ENCODE peak calls at places on chromosomes 7 and 10, in four cellular contexts. G is OCI-LY7, X is lower leg skin, W is Panc1. P is an unnamed sample.

GRCh38 chr10:110616493-110617033 is 27.6 kb upstream of the RBM20 start:
- DNase-seq in W (no peak), G (no peak), X (no peak), P (no peak)

GRCh38 chr7:70530191-70530590 is 601.8 kb upstream of the GALNT17 start:
- DNase-seq in W (no peak), X (no peak), G (no peak), P (no peak)

GRCh38 chr10:30502266-30503058 is 68.5 kb downstream of the MAP3K8 start:
- DNase-seq in G (peak; percentile 59), X (peak; percentile 43), W (no peak), P (peak; percentile 48)

GRCh38 chr7:157433628-157434027 is 96.8 kb downstream of the DNAJB6 start:
- DNase-seq in W (no peak), G (no peak), X (no peak), P (no peak)

GRCh38 chr10:86178401-86179142 is 188.0 kb downstream of the GRID1 start:
- DNase-seq in G (peak; percentile 7), W (no peak), X (no peak), P (no peak)

GRCh38 chr7:101200862-101201599 is at the start of gene MOGAT3:
- DNase-seq in W (no peak), X (no peak), G (no peak), P (no peak)

GRCh38 chr7:118195837-118196474 is 12.0 kb downstream of the LSM8 start:
- DNase-seq in X (no peak), G (peak; percentile 75), W (no peak), P (peak; percentile 80)

GRCh38 chr7:74028321-74028812 is 394 bp downstream of the ELN start:
- DNase-seq in X (no peak), W (no peak), G (no peak), P (no peak)

GRCh38 chr10:43140414-43140813 is 2.2 kb downstream of the CSGALNACT2 start:
- DNase-seq in X (no peak), W (peak; percentile 91), G (peak; percentile 51), P (peak; percentile 89)

GRCh38 chr10:131345691-131346090 is 34.2 kb upstream of the TCERG1L start:
- DNase-seq in W (no peak), X (no peak), G (no peak), P (no peak)

GRCh38 chr10:974038-974784 is 14.0 kb upstream of the GTPBP4 start:
- DNase-seq in G (no peak), W (no peak), X (no peak), P (no peak)

GRCh38 chr10:3102721-3103410 is 35.5 kb downstream of the PFKP start:
- DNase-seq in G (no peak), X (no peak), W (no peak), P (no peak)

GRCh38 chr10:114397651-114398145 is 6.6 kb downstream of the AFAP1L2 start:
- DNase-seq in G (no peak), W (no peak), X (no peak), P (no peak)

GRCh38 chr10:61181832-61182231 is 237.8 kb upstream of the RHOBTB1 start:
- DNase-seq in X (no peak), W (no peak), G (no peak), P (no peak)

GRCh38 chr7:18535811-18536413 is 40.4 kb downstream of the HDAC9 start:
- DNase-seq in W (no peak), G (peak; percentile 49), X (no peak), P (no peak)

GRCh38 chr10:15704581-15704968 is 15.1 kb downstream of the ITGA8 start:
- DNase-seq in G (no peak), X (no peak), W (no peak), P (peak; percentile 69)

GRCh38 chr7:101167645-101168411 is 2.5 kb upstream of the VGF start:
- DNase-seq in X (no peak), G (no peak), W (no peak), P (no peak)

GRCh38 chr7:3218561-3219225 is 82.4 kb upstream of the SDK1 start:
- DNase-seq in X (no peak), G (no peak), W (no peak), P (no peak)

GRCh38 chr10:95279042-95279820 is 11.6 kb downstream of the PDLIM1 start:
- DNase-seq in X (no peak), W (no peak), G (no peak), P (peak; percentile 65)

GRCh38 chr7:18896343-18896975 is 221.0 kb downstream of the TWIST1 start:
- DNase-seq in X (no peak), W (no peak), G (no peak), P (no peak)

GRCh38 chr10:35460852-35461460 is 124.6 kb downstream of the CCNY start:
- DNase-seq in G (no peak), X (no peak), W (no peak), P (no peak)

GRCh38 chr10:112958275-112958995 is 8.4 kb downstream of the TCF7L2 start:
- DNase-seq in W (no peak), X (no peak), G (no peak), P (peak; percentile 88)

GRCh38 chr7:111853231-111853990 is 291.1 kb upstream of the IMMP2L start:
- DNase-seq in X (no peak), W (no peak), G (no peak), P (no peak)

GRCh38 chr7:105982388-105982787 is 19.3 kb downstream of the CDHR3 start:
- DNase-seq in X (no peak), G (no peak), W (no peak), P (no peak)

GRCh38 chr7:27254625-27255024 is 12.0 kb downstream of the EVX1 start:
- DNase-seq in X (no peak), G (no peak), W (no peak), P (no peak)

GRCh38 chr10:75297021-75297599 is 61.4 kb upstream of the COMTD1 start:
- DNase-seq in W (no peak), X (no peak), G (no peak), P (no peak)

GRCh38 chr10:129864082-129864481 is 100.0 kb downstream of the EBF3 start:
- DNase-seq in X (no peak), W (no peak), G (no peak), P (no peak)

GRCh38 chr10:129865413-129865812 is 98.7 kb downstream of the EBF3 start:
- DNase-seq in X (no peak), G (no peak), W (no peak), P (no peak)

GRCh38 chr10:129865960-129866359 is 98.1 kb downstream of the EBF3 start:
- DNase-seq in X (no peak), W (no peak), G (no peak), P (no peak)

GRCh38 chr10:129863231-129863663 is 100.8 kb downstream of the EBF3 start:
- DNase-seq in X (no peak), W (no peak), G (no peak), P (no peak)

GRCh38 chr10:129864601-129865126 is 99.4 kb downstream of the EBF3 start:
- DNase-seq in X (no peak), W (no peak), G (no peak), P (peak; percentile 41)
- H3K4me3 ChIP-seq in X (no peak overlapping the region), W (no peak overlapping the region), G (no peak overlapping the region), P (no peak overlapping the region)

GRCh38 chr10:130255777-130256176 is 119.6 kb downstream of the GLRX3 start:
- DNase-seq in X (no peak), W (no peak), G (no peak), P (no peak)

GRCh38 chr10:130250127-130250526 is 113.9 kb downstream of the GLRX3 start:
- DNase-seq in X (no peak), G (no peak), W (no peak), P (no peak)

GRCh38 chr10:130257897-130258296 is 121.7 kb downstream of the GLRX3 start:
- DNase-seq in X (no peak), G (no peak), W (no peak), P (no peak)

GRCh38 chr10:130251766-130252165 is 115.6 kb downstream of the GLRX3 start:
- DNase-seq in G (no peak), X (no peak), W (no peak), P (no peak)

GRCh38 chr10:130254168-130255061 is 118.2 kb downstream of the GLRX3 start:
- DNase-seq in X (no peak), W (no peak), G (no peak), P (no peak)
- TF ChIP-seq CTCF in X (no peak), W (peak; percentile 78), G (peak; percentile 26), P (no peak)

GRCh38 chr10:96374004-96374403 is 15.2 kb upstream of the OPALIN start:
- DNase-seq in G (no peak), W (no peak), X (no peak), P (no peak)

GRCh38 chr10:96374985-96375830 is 16.4 kb upstream of the OPALIN start:
- DNase-seq in X (peak; percentile 82), G (peak; percentile 88), W (peak; percentile 89), P (peak; percentile 80)

GRCh38 chr10:96377816-96378294 is 19.1 kb upstream of the OPALIN start:
- DNase-seq in X (peak; percentile 37), G (peak; percentile 16), W (no peak), P (no peak)

GRCh38 chr10:96376483-96376882 is 17.7 kb upstream of the OPALIN start:
- DNase-seq in G (no peak), X (no peak), W (no peak), P (no peak)

GRCh38 chr10:96374639-96374984 is 15.8 kb upstream of the OPALIN start:
- DNase-seq in W (no peak), X (no peak), G (no peak), P (no peak)
- H3K4me3 ChIP-seq in W (peak overlapping the region; percentile 82), X (no peak overlapping the region), G (peak overlapping the region; percentile 63), P (peak overlapping the region; percentile 45)

GRCh38 chr7:155372782-155373358 is 75.2 kb downstream of the INSIG1 start:
- DNase-seq in X (no peak), G (no peak), W (no peak), P (no peak)

GRCh38 chr7:155369766-155370165 is 72.1 kb downstream of the INSIG1 start:
- DNase-seq in G (no peak), X (no peak), W (no peak), P (no peak)

GRCh38 chr7:155371331-155371883 is 73.7 kb downstream of the INSIG1 start:
- DNase-seq in X (no peak), G (no peak), W (no peak), P (no peak)

GRCh38 chr7:155373359-155374273 is 75.9 kb downstream of the INSIG1 start:
- DNase-seq in G (no peak), X (no peak), W (no peak), P (peak; percentile 39)

GRCh38 chr7:155371884-155372781 is 74.5 kb downstream of the INSIG1 start:
- DNase-seq in W (no peak), X (no peak), G (no peak), P (peak; percentile 20)
- TF ChIP-seq CTCF in W (peak; percentile 82), X (no peak), G (peak; percentile 49), P (no peak)

GRCh38 chr10:118340486-118340885 is 1.6 kb downstream of the FAM204A start:
- DNase-seq in G (peak; percentile 55), W (no peak), X (no peak), P (no peak)
- H3K4me3 ChIP-seq in G (peak overlapping the region; percentile 88), W (no peak overlapping the region), X (no peak overlapping the region), P (peak overlapping the region; percentile 11)